ENCODE peak calls at places on chromosome 5, in six cellular contexts. V, H, F, O, Z and M are unnamed samples.

GRCh38 chr5:149002761-149003689 is 59.8 kb downstream of the SH3TC2 start:
- DNase-seq in V (no peak), H (peak), F (no peak), O (peak), Z (no peak), M (no peak)

GRCh38 chr5:37355161-37355560 is 15.7 kb downstream of the NUP155 start:
- DNase-seq in V (no peak), H (no peak), F (no peak), O (no peak), Z (no peak), M (no peak)

GRCh38 chr5:137696481-137696880 is 39.4 kb downstream of the KLHL3 start:
- DNase-seq in V (no peak), H (peak), F (no peak), O (no peak), Z (no peak), M (no peak)

GRCh38 chr5:122102825-122103224 is 24.8 kb upstream of the LOX start:
- DNase-seq in V (no peak), H (peak), F (no peak), O (no peak), Z (no peak), M (no peak)

GRCh38 chr5:132500931-132501628 is 10.5 kb upstream of the IRF1 start:
- DNase-seq in V (peak), H (peak), F (peak), O (peak), Z (peak), M (peak)

GRCh38 chr5:117473075-117473595 is 898.5 kb upstream of the SEMA6A start:
- DNase-seq in V (no peak), H (no peak), F (no peak), O (no peak), Z (no peak), M (no peak)

GRCh38 chr5:60652206-60652605 is 47.8 kb downstream of the DEPDC1B start:
- DNase-seq in V (no peak), H (peak), F (peak), O (no peak), Z (no peak), M (no peak)

GRCh38 chr5:139709587-139710369 is 61.6 kb downstream of the CXXC5 start:
- DNase-seq in V (no peak), H (no peak), F (no peak), O (no peak), Z (peak), M (no peak)

GRCh38 chr5:81850494-81850893 is 99.6 kb upstream of the SSBP2 start:
- DNase-seq in V (no peak), H (peak), F (no peak), O (no peak), Z (no peak), M (no peak)

GRCh38 chr5:51131266-51131665 is 252.0 kb upstream of the ISL1 start:
- DNase-seq in V (no peak), H (no peak), F (no peak), O (no peak), Z (no peak), M (no peak)

GRCh38 chr5:74514888-74515551 is 125.5 kb downstream of the ENC1 start:
- DNase-seq in V (no peak), H (no peak), F (no peak), O (no peak), Z (no peak), M (no peak)

GRCh38 chr5:88190106-88190834 is 78.4 kb downstream of the TMEM161B start:
- DNase-seq in V (no peak), H (no peak), F (no peak), O (no peak), Z (no peak), M (peak)

GRCh38 chr5:140294753-140295152 is 8.1 kb downstream of the PFDN1 start:
- DNase-seq in V (no peak), H (no peak), F (no peak), O (no peak), Z (no peak), M (no peak)

GRCh38 chr5:166566725-166567124 is 1724.7 kb upstream of the WWC1 start:
- DNase-seq in V (no peak), H (no peak), F (no peak), O (no peak), Z (no peak), M (no peak)

GRCh38 chr5:140403613-140404012 is 2.0 kb downstream of the ANKHD1 start:
- DNase-seq in V (no peak), H (no peak), F (no peak), O (no peak), Z (no peak), M (no peak)

GRCh38 chr5:95283761-95284511 is 958 bp downstream of the MCTP1 start:
- DNase-seq in V (no peak), H (no peak), F (peak), O (no peak), Z (no peak), M (peak)

GRCh38 chr5:135310328-135310989 is 88.6 kb downstream of the MACROH2A1 start:
- DNase-seq in V (no peak), H (peak), F (no peak), O (no peak), Z (no peak), M (no peak)

GRCh38 chr5:98319299-98320011 is 454.0 kb upstream of the RGMB start:
- DNase-seq in V (no peak), H (no peak), F (no peak), O (no peak), Z (no peak), M (no peak)

GRCh38 chr5:109329296-109330252 is 80.2 kb downstream of the PJA2 start:
- DNase-seq in V (no peak), H (peak), F (no peak), O (no peak), Z (no peak), M (no peak)

GRCh38 chr5:132059696-132060500 is 557 bp upstream of the IL3 start:
- DNase-seq in V (peak), H (no peak), F (no peak), O (no peak), Z (peak), M (no peak)

GRCh38 chr5:74594172-74595040 is 46.1 kb downstream of the ENC1 start:
- DNase-seq in V (no peak), H (peak), F (no peak), O (no peak), Z (no peak), M (no peak)

GRCh38 chr5:33439905-33440481 is 772 bp upstream of the TARS1 start:
- DNase-seq in V (no peak), H (no peak), F (no peak), O (no peak), Z (no peak), M (peak)

GRCh38 chr5:139747583-139748504 is 47.8 kb upstream of the PSD2 start:
- DNase-seq in V (peak), H (peak), F (no peak), O (no peak), Z (peak), M (no peak)

GRCh38 chr5:69315972-69316371 is 16.6 kb downstream of the CCDC125 start:
- DNase-seq in V (no peak), H (no peak), F (no peak), O (no peak), Z (no peak), M (no peak)

GRCh38 chr5:109455598-109456096 is 45.9 kb upstream of the PJA2 start:
- DNase-seq in V (no peak), H (peak), F (peak), O (no peak), Z (no peak), M (no peak)

GRCh38 chr5:141604318-141604717 is 14.5 kb downstream of the DIAPH1 start:
- DNase-seq in V (peak), H (peak), F (peak), O (no peak), Z (no peak), M (no peak)

GRCh38 chr5:2178528-2178927 is 295.8 kb upstream of the IRX4 start:
- DNase-seq in V (no peak), H (no peak), F (no peak), O (no peak), Z (no peak), M (no peak)

DNA sequence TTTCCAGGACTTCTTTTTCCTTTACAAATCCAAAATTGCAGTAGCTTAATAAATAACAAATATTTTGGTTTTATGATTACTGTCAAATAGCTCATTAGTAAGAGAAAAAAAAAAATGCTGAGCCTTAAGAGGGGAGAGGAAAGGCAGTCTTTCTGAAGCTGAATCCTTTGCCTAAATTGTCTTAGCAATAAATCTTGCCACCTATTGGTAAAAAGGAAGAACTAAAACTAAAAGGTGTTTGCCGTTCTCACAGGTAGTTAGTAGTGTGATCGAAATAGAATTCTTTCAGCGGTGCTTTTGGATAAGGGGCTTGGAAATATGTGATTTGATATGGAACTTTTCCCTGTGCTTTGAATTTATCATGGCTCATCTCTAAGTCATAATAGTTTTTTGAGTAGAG is 31.2 kb downstream of the PIK3R1 start:
- DNase-seq in V (no peak), H (no peak), F (no peak), O (no peak), Z (no peak), M (no peak)
- H3K27ac ChIP-seq in V (no peak), H (no peak), F (no peak), O (peak), Z (peak), M (no peak)

GRCh38 chr5:175542966-175543235 is 64.5 kb downstream of the SFXN1 start:
- DNase-seq in V (no peak), H (no peak), F (no peak), O (no peak), Z (no peak), M (no peak)
- H3K27ac ChIP-seq in V (no peak), H (no peak), F (no peak), O (no peak), Z (no peak), M (no peak)

GRCh38 chr5:168882283-168882682 is 303.1 kb upstream of the PANK3 start:
- DNase-seq in V (no peak), H (no peak), F (no peak), O (no peak), Z (no peak), M (no peak)
- H3K27ac ChIP-seq in V (no peak), H (no peak), F (no peak), O (no peak), Z (no peak), M (no peak)

GRCh38 chr5:172179032-172179989 is 8.7 kb downstream of the STK10 start:
- DNase-seq in V (no peak), H (peak), F (no peak), O (no peak), Z (no peak), M (no peak)
- H3K27ac ChIP-seq in V (no peak), H (no peak), F (no peak), O (peak), Z (peak), M (peak)

DNA sequence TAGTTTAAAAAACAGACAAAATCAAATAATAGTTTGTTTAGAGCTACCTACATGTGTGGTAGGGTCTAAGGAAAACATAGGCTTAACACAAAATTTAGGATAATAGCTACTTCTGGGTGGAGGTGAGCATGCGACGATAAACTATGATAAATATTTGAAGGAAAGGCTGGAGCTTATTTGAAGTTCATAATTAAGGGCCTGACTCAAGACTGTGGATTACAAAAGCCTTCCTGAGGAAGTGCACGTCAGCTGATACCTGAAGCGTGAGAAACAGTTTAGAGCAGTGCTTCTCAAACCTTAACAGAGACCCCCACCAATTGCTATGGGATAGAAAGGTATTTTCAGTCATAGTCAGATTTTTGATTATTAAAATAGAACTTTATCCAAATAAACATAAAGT is 20.4 kb upstream of the UBLCP1 start:
- DNase-seq in V (no peak), H (no peak), F (no peak), O (no peak), Z (no peak), M (no peak)
- H3K27ac ChIP-seq in V (no peak), H (no peak), F (no peak), O (no peak), Z (no peak), M (no peak)

DNA sequence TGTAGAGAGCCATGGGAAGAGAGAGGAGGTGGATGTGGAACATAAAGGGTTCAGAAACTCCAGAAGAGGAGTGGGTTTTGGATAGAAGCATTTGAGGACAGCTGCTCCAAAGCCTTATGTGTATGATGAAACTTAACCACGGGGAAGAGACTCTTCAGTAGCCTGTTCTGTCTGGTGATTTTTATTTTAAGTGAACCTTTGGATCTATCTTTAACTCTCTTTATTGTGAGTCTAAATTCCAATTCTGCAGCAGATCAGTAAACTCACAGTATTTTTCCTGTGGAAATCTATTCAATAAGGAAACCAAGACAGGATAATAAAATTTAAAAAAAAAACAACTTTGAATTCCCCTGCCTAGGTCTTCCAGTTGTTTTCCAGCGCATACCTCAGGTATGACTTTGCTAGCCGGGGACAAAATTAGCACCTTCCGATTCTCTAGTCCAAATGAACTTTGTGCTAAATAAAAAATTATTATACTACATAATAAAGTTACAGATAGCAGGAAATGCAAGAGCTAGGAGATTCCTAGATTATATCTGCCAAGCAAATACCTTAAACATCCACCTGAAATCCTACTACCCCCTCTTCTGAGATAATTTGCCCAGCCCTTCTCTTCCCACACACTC is 101.9 kb downstream of the NLN start:
- DNase-seq in V (no peak), H (no peak), F (no peak), O (no peak), Z (no peak), M (no peak)
- H3K27ac ChIP-seq in V (no peak), H (no peak), F (peak), O (no peak), Z (no peak), M (peak)

GRCh38 chr5:113226337-113226736 is 208.5 kb downstream of the TSSK1B start:
- DNase-seq in V (no peak), H (no peak), F (no peak), O (no peak), Z (no peak), M (no peak)

GRCh38 chr5:113225259-113225658 is 209.5 kb downstream of the TSSK1B start:
- DNase-seq in V (no peak), H (no peak), F (no peak), O (no peak), Z (no peak), M (no peak)

GRCh38 chr5:113223315-113223714 is 211.5 kb downstream of the TSSK1B start:
- DNase-seq in V (no peak), H (no peak), F (no peak), O (no peak), Z (no peak), M (no peak)

GRCh38 chr5:113223831-113224604 is 210.8 kb downstream of the TSSK1B start:
- DNase-seq in V (no peak), H (no peak), F (no peak), O (no peak), Z (no peak), M (no peak)

GRCh38 chr5:113224605-113225065 is 210.2 kb downstream of the TSSK1B start:
- DNase-seq in V (no peak), H (peak), F (no peak), O (no peak), Z (no peak), M (no peak)
- H3K27ac ChIP-seq in V (no peak), H (no peak), F (no peak), O (no peak), Z (peak), M (no peak)

DNA sequence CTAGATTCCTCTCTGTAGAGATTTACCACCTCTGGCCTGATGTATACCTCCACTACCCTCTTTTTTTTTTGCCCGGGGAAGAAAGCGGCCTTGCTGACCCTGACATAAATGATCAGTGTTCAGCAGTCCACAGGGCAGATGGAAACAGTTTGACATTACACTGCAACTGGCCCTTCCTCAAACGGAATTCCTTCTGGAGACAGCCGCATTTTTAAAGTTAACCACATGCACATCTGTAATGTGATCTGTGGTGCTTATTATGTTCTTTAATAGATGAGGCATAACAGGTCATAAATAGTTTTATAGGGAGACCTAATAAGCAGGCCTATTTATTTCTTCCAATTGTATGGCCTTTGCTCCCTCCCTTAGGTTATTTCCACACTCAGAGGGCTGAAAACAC is 84.0 kb upstream of the APC start:
- DNase-seq in V (no peak), H (no peak), F (no peak), O (no peak), Z (no peak), M (no peak)
- H3K27ac ChIP-seq in V (no peak), H (no peak), F (no peak), O (no peak), Z (no peak), M (no peak)

GRCh38 chr5:147390654-147391053 is 119.2 kb downstream of the DPYSL3 start:
- DNase-seq in V (no peak), H (no peak), F (no peak), O (no peak), Z (no peak), M (no peak)
- H3K27ac ChIP-seq in V (peak), H (no peak), F (no peak), O (peak), Z (no peak), M (no peak)

DNA sequence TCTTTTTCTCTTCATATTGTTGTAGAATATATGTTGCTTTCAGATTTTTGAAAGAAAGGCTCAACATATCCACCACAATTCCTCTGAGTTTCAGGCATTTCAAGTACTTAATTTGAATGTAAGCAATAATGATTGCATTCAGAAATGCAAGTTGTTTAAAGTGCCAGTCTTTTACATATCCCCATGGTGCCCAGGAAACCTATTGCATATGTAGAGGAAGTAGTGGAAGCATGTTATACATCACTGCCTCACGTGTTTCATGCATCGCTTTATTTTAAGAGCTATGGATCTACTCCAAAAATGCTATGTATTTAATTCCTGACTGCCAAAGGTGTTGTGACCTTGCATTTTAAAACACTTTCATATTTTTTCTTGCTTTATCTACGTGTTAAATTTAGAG is 28.1 kb downstream of the CPEB4 start:
- DNase-seq in V (no peak), H (no peak), F (no peak), O (no peak), Z (no peak), M (no peak)
- H3K27ac ChIP-seq in V (no peak), H (no peak), F (no peak), O (no peak), Z (peak), M (peak)